ENCODE peak calls at places on chromosomes 16 and 17, in eight cellular contexts. K, A, X, G, P, N, T and V are unnamed samples.

GRCh38 chr17:17873450-17873991 is 36.7 kb upstream of the SREBF1 start:
- DNase-seq in K (no peak), A (no peak), X (no peak), G (no peak), P (no peak), N (no peak), T (no peak), V (no peak)

GRCh38 chr16:22380529-22380928 is 6.1 kb upstream of the CDR2 start:
- DNase-seq in K (no peak), A (no peak), X (no peak), G (no peak), P (no peak), N (peak; percentile 49), T (no peak), V (no peak)

GRCh38 chr17:41939044-41939695 is 8.8 kb downstream of the ODAD4 start:
- DNase-seq in K (no peak), A (no peak), X (no peak), G (no peak), P (no peak), N (no peak), T (no peak), V (no peak)

GRCh38 chr17:420479-421175 is 68.0 kb upstream of the RPH3AL start:
- DNase-seq in K (no peak), A (no peak), X (no peak), G (no peak), P (no peak), N (no peak), T (no peak), V (no peak)

GRCh38 chr16:70482624-70483023 is 28.2 kb downstream of the FCSK start:
- DNase-seq in K (no peak), A (no peak), X (no peak), G (no peak), P (no peak), N (no peak), T (no peak), V (peak; percentile 38)

GRCh38 chr17:32536736-32537646 is 50.2 kb downstream of the CDK5R1 start:
- DNase-seq in K (no peak), A (no peak), X (no peak), G (no peak), P (no peak), N (peak; percentile 87), T (no peak), V (no peak)

GRCh38 chr17:859461-860195 is 77.5 kb downstream of the MRM3 start:
- DNase-seq in K (no peak), A (no peak), X (no peak), G (no peak), P (peak; percentile 65), N (no peak), T (no peak), V (no peak)

GRCh38 chr17:35244345-35245195 is 1.7 kb downstream of the SLFN5 start:
- DNase-seq in K (peak; percentile 72), A (no peak), X (peak; percentile 68), G (peak; percentile 16), P (peak; percentile 79), N (peak; percentile 90), T (peak; percentile 59), V (peak; percentile 51)

GRCh38 chr16:56547120-56547948 is 17.5 kb upstream of the MT4 start:
- DNase-seq in K (no peak), A (no peak), X (no peak), G (no peak), P (peak; percentile 83), N (peak; percentile 49), T (peak; percentile 10), V (peak; percentile 65)

GRCh38 chr17:64506576-64507417 is at the start of gene CEP95:
- DNase-seq in K (peak; percentile 93), A (peak; percentile 91), X (peak; percentile 95), G (no peak), P (peak; percentile 96), N (peak; percentile 99), T (peak; percentile 97), V (peak; percentile 94)

GRCh38 chr17:20944014-20944905 is 98.6 kb downstream of the USP22 start:
- DNase-seq in K (no peak), A (no peak), X (peak; percentile 68), G (no peak), P (peak; percentile 63), N (no peak), T (peak; percentile 73), V (peak; percentile 63)

GRCh38 chr16:11155284-11155806 is 100.7 kb downstream of the SOCS1 start:
- DNase-seq in K (no peak), A (no peak), X (no peak), G (no peak), P (no peak), N (peak; percentile 74), T (no peak), V (no peak)

GRCh38 chr17:6756425-6757012 is 673 bp downstream of the XAF1 start:
- DNase-seq in K (no peak), A (no peak), X (no peak), G (no peak), P (no peak), N (no peak), T (no peak), V (no peak)

GRCh38 chr17:66304304-66305174 is 2.1 kb downstream of the PRKCA start:
- DNase-seq in K (no peak), A (no peak), X (peak; percentile 35), G (no peak), P (no peak), N (peak; percentile 41), T (no peak), V (peak; percentile 80)

GRCh38 chr17:38706625-38707298 is 1.7 kb downstream of the MLLT6 start:
- DNase-seq in K (peak; percentile 10), A (no peak), X (no peak), G (no peak), P (no peak), N (no peak), T (peak; percentile 31), V (peak; percentile 63)

DNA sequence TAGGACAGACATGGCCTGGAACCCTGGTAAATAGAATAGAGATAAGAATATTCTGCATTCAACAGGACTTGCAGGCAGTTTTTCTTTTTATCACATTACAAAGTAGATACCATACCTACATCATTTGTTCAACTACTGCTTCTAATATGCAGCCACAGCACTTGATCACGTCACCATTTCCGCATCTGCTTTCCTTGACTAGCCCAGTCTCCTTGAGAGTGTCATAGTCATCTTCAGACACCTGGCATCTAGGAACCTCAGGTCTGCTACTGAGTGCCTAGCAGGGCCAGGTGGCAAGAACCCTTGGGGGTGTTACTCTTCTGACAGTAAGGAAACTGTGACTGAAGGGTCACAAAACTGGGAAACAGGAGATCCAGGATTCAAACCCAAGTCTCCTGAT is 93.2 kb upstream of the TOB1 start:
- DNase-seq in K (no peak), A (no peak), X (no peak), G (no peak), P (no peak), N (no peak), T (no peak), V (no peak)
- H3K4me3 ChIP-seq in K (no peak overlapping the region), A (no peak overlapping the region), X (no peak overlapping the region), G (no peak overlapping the region), P (no peak overlapping the region), N (no peak overlapping the region), T (no peak overlapping the region), V (no peak overlapping the region)

GRCh38 chr16:5447734-5448133 is 350.1 kb upstream of the EEF2KMT start:
- DNase-seq in K (no peak), A (no peak), X (no peak), G (no peak), P (no peak), N (no peak), T (no peak), V (no peak)

GRCh38 chr16:5451641-5452040 is 354.0 kb upstream of the EEF2KMT start:
- DNase-seq in K (no peak), A (no peak), X (no peak), G (no peak), P (no peak), N (no peak), T (no peak), V (peak; percentile 45)

GRCh38 chr16:5448798-5449197 is 351.2 kb upstream of the EEF2KMT start:
- DNase-seq in K (no peak), A (no peak), X (no peak), G (no peak), P (no peak), N (no peak), T (no peak), V (no peak)

GRCh38 chr16:5450435-5451104 is 353.0 kb upstream of the EEF2KMT start:
- DNase-seq in K (no peak), A (no peak), X (no peak), G (no peak), P (no peak), N (no peak), T (no peak), V (peak; percentile 51)

DNA sequence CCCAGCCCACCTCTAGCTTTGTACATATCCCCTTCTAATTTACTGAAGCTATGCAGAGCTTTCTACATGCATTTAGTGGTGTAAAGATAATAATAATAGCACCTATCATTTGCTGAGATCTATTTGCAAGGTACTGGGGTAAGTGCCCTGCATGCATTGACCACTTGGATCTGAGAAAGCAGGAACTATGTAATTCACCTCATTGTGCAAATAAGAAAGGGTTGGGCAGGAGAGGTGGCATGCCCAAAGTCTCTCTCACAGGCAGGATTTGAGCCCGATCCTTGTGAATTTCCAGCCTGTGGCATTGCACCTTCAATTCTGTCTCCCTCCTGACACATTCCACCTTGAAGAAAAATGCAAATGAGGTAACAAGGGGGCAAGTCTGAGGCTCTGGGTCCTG is 352.3 kb upstream of the EEF2KMT start:
- DNase-seq in K (no peak), A (no peak), X (no peak), G (no peak), P (no peak), N (no peak), T (no peak), V (no peak)
- H3K4me3 ChIP-seq in K (no peak overlapping the region), A (no peak overlapping the region), X (no peak overlapping the region), G (no peak overlapping the region), P (no peak overlapping the region), N (no peak overlapping the region), T (no peak overlapping the region), V (no peak overlapping the region)

GRCh38 chr17:61380836-61381525 is 18.7 kb upstream of the TBX2 start:
- DNase-seq in K (no peak), A (no peak), X (no peak), G (no peak), P (no peak), N (no peak), T (no peak), V (no peak)

GRCh38 chr17:61379457-61380216 is 20.0 kb upstream of the TBX2 start:
- DNase-seq in K (no peak), A (no peak), X (no peak), G (no peak), P (no peak), N (no peak), T (no peak), V (no peak)

GRCh38 chr17:61378658-61379456 is 20.8 kb upstream of the TBX2 start:
- DNase-seq in K (no peak), A (no peak), X (no peak), G (no peak), P (no peak), N (no peak), T (no peak), V (no peak)

GRCh38 chr17:61380217-61380835 is 19.3 kb upstream of the TBX2 start:
- DNase-seq in K (no peak), A (no peak), X (no peak), G (no peak), P (no peak), N (no peak), T (no peak), V (no peak)

GRCh38 chr17:61376931-61377838 is 22.5 kb upstream of the TBX2 start:
- DNase-seq in K (no peak), A (no peak), X (no peak), G (no peak), P (no peak), N (no peak), T (no peak), V (no peak)
- H3K4me3 ChIP-seq in K (no peak overlapping the region), A (no peak overlapping the region), X (no peak overlapping the region), G (no peak overlapping the region), P (no peak overlapping the region), N (no peak overlapping the region), T (no peak overlapping the region), V (no peak overlapping the region)

GRCh38 chr16:24686678-24687077 is 42.8 kb upstream of the TNRC6A start:
- DNase-seq in K (no peak), A (no peak), X (no peak), G (no peak), P (no peak), N (no peak), T (no peak), V (peak; percentile 49)
- H3K4me3 ChIP-seq in K (no peak overlapping the region), A (no peak overlapping the region), X (no peak overlapping the region), G (no peak overlapping the region), P (no peak overlapping the region), N (no peak overlapping the region), T (no peak overlapping the region), V (no peak overlapping the region)